ENCODE peak calls at places on chromosomes 16 and 17, in five cellular contexts. Y is NCI-H1417, S is HTR-8/SVneo, H is epithelial cell of esophagus, E is PC-9. J is an unnamed sample.

GRCh38 chr16:10828851-10829331 is 10.3 kb upstream of the TVP23A start:
- DNase-seq in E (no peak), Y (no peak), H (peak), S (peak), J (no peak)

GRCh38 chr17:43042025-43042424 is 17.0 kb downstream of the RND2 start:
- DNase-seq in H (no peak), E (no peak), Y (no peak), S (no peak), J (no peak)

GRCh38 chr16:35252356-35252936 is 1793.0 kb downstream of the TP53TG3F start:
- DNase-seq in H (peak), Y (no peak), S (no peak), E (no peak), J (peak)

GRCh38 chr16:1678500-1679098 is 520 bp downstream of the JPT2 start:
- DNase-seq in E (no peak), S (no peak), H (peak), Y (peak), J (peak)

GRCh38 chr16:75193265-75193650 is 13.7 kb downstream of the CTRB2 start:
- DNase-seq in E (no peak), S (no peak), Y (no peak), H (no peak), J (no peak)

GRCh38 chr17:36629970-36630369 is 28.6 kb downstream of the MRM1 start:
- DNase-seq in S (no peak), E (no peak), H (no peak), Y (peak), J (peak)

GRCh38 chr17:41492771-41493170 is 3.1 kb upstream of the KRT36 start:
- DNase-seq in Y (peak), S (no peak), H (no peak), E (peak), J (peak)

GRCh38 chr17:80095038-80095843 is 6.1 kb upstream of the GAA start:
- DNase-seq in Y (no peak), H (no peak), E (no peak), S (no peak), J (no peak)

GRCh38 chr17:31674305-31674704 is 184.7 kb downstream of the COPRS start:
- DNase-seq in H (peak), S (peak), E (peak), Y (no peak), J (no peak)

GRCh38 chr17:41734139-41734948 is at the start of gene HAP1:
- DNase-seq in Y (peak), S (peak), E (no peak), H (peak), J (peak)

GRCh38 chr17:77343031-77343866 is 202.5 kb downstream of the SEC14L1 start:
- DNase-seq in E (no peak), S (no peak), H (no peak), Y (no peak), J (no peak)

GRCh38 chr16:88810868-88811599 is 694 bp downstream of the APRT start:
- DNase-seq in Y (peak), E (no peak), S (peak), H (peak), J (peak)

GRCh38 chr17:79619636-79620206 is 8.9 kb upstream of the RBFOX3 start:
- DNase-seq in H (no peak), S (no peak), E (no peak), Y (no peak), J (no peak)

GRCh38 chr17:48841395-48841831 is 10.6 kb downstream of the CALCOCO2 start:
- DNase-seq in Y (no peak), H (peak), S (peak), E (no peak), J (no peak)

GRCh38 chr17:59361916-59362810 is 30.7 kb downstream of the YPEL2 start:
- DNase-seq in S (peak), E (peak), H (peak), Y (peak), J (peak)

GRCh38 chr17:22484826-22485225 is 792.5 kb downstream of the KCNJ18 start:
- DNase-seq in H (no peak), Y (no peak), E (no peak), S (no peak), J (no peak)

GRCh38 chr17:70796757-70797156 is 627.4 kb downstream of the KCNJ2 start:
- DNase-seq in H (no peak), S (no peak), E (no peak), Y (no peak), J (peak)

GRCh38 chr16:82700541-82701240 is 73.9 kb downstream of the CDH13 start:
- DNase-seq in H (no peak), E (no peak), Y (no peak), S (peak), J (no peak)

GRCh38 chr16:2036200-2036966 is 9.7 kb downstream of the NHERF2 start:
- DNase-seq in E (no peak), S (no peak), Y (no peak), H (no peak), J (no peak)

GRCh38 chr16:4945560-4946502 is 8.9 kb upstream of the PPL start:
- DNase-seq in H (peak), Y (no peak), E (peak), S (peak), J (peak)

GRCh38 chr16:55280622-55281021 is 43.4 kb upstream of the IRX6 start:
- DNase-seq in E (no peak), S (no peak), H (no peak), Y (no peak), J (no peak)

GRCh38 chr16:69564845-69565610 is 738 bp upstream of the NFAT5 start:
- DNase-seq in S (no peak), E (no peak), Y (no peak), H (no peak), J (peak)

GRCh38 chr16:10009691-10010090 is 172.5 kb downstream of the GRIN2A start:
- DNase-seq in S (no peak), Y (no peak), H (no peak), E (no peak), J (no peak)

GRCh38 chr16:51638338-51639135 is 487.5 kb upstream of the SALL1 start:
- DNase-seq in S (no peak), H (peak), Y (no peak), E (no peak), J (no peak)